ENCODE peak calls at places on chromosomes 4 and X, in four cellular contexts. J is HepG2, C is A673, K is endothelial cell of umbilical vein. N is an unnamed sample.
A peak's percentile ranks its signal among the peaks of the same experiment; 100 is the strongest.

GRCh38 chr4:41881931-41882621 is 53.2 kb upstream of the TMEM33 start:
- DNase-seq in J (no peak), C (no peak), K (no peak), N (peak; percentile 71)

GRCh38 chrX:47587091-47587891 is 5.1 kb downstream of the TIMP1 start:
- DNase-seq in K (no peak), J (no peak), C (no peak), N (no peak)

GRCh38 chrX:46180258-46180687 is 364.9 kb downstream of the ZNF674 start:
- DNase-seq in J (peak; percentile 2), K (no peak), C (peak; percentile 88), N (no peak)

GRCh38 chr4:59540311-59540710 is 1659.8 kb upstream of the ADGRL3 start:
- DNase-seq in C (no peak), J (peak; percentile 3), K (no peak), N (no peak)

GRCh38 chrX:10296581-10296980 is 139.8 kb downstream of the CLCN4 start:
- DNase-seq in C (no peak), K (no peak), J (no peak), N (no peak)

GRCh38 chr4:187268940-187269339 is 545.3 kb upstream of the FAT1 start:
- DNase-seq in K (no peak), J (peak; percentile 16), C (no peak), N (no peak)

GRCh38 chrX:14923761-14924160 is 50.5 kb downstream of the MOSPD2 start:
- DNase-seq in J (no peak), K (no peak), C (no peak), N (no peak)

GRCh38 chr4:144178414-144178813 is 37.9 kb upstream of the GYPA start:
- DNase-seq in K (peak; percentile 27), J (no peak), C (no peak), N (peak; percentile 57)

GRCh38 chr4:85166318-85166717 is 199.8 kb upstream of the WDFY3 start:
- DNase-seq in J (no peak), C (no peak), K (no peak), N (no peak)

GRCh38 chrX:79176028-79176427 is 31.5 kb downstream of the GPR174 start:
- DNase-seq in J (no peak), C (no peak), K (no peak), N (no peak)

GRCh38 chr4:83282049-83282535 is 2.5 kb downstream of the COQ2 start:
- DNase-seq in C (peak; percentile 67), K (peak; percentile 79), J (peak; percentile 53), N (peak; percentile 64)

GRCh38 chrX:5051831-5052491 is 1176.7 kb downstream of the NLGN4X start:
- DNase-seq in C (peak; percentile 59), J (no peak), K (no peak), N (no peak)

GRCh38 chrX:99761731-99762130 is 648.3 kb downstream of the PCDH19 start:
- DNase-seq in C (no peak), J (no peak), K (no peak), N (no peak)

GRCh38 chr4:10117424-10118354 is 1.1 kb upstream of the WDR1 start:
- DNase-seq in K (peak; percentile 58), C (no peak), J (no peak), N (peak; percentile 51)

GRCh38 chrX:49838374-49838773 is 9.3 kb downstream of the PAGE4 start:
- DNase-seq in K (peak; percentile 12), C (peak; percentile 33), J (peak; percentile 37), N (peak; percentile 51)

GRCh38 chrX:10254746-10255145 is 98.0 kb downstream of the CLCN4 start:
- DNase-seq in J (peak; percentile 2), C (no peak), K (peak; percentile 3), N (peak; percentile 1)

GRCh38 chr4:152165851-152166250 is 370.0 kb downstream of the FBXW7 start:
- DNase-seq in C (no peak), K (no peak), J (no peak), N (no peak)

GRCh38 chrX:87663421-87663820 is 145.8 kb downstream of the KLHL4 start:
- DNase-seq in J (no peak), K (peak; percentile 33), C (no peak), N (no peak)

GRCh38 chr4:82905205-82905604 is 4.7 kb downstream of the THAP9 start:
- DNase-seq in C (no peak), K (peak; percentile 58), J (no peak), N (no peak)

GRCh38 chr4:8255698-8256441 is 13.7 kb upstream of the HTRA3 start:
- DNase-seq in J (no peak), K (no peak), C (no peak), N (no peak)

GRCh38 chr4:121454251-121454979 is 73.6 kb upstream of the QRFPR start:
- DNase-seq in K (no peak), J (no peak), C (no peak), N (peak; percentile 37)

GRCh38 chr4:127732623-127733199 is 2.5 kb downstream of the SLC25A31 start:
- DNase-seq in K (peak; percentile 59), J (peak; percentile 35), C (peak; percentile 65), N (peak; percentile 68)

GRCh38 chr4:14749910-14750309 is 252.4 kb upstream of the CPEB2 start:
- DNase-seq in C (peak; percentile 55), J (no peak), K (no peak), N (peak; percentile 30)

GRCh38 chr4:152663203-152664066 is 16.4 kb downstream of the TMEM154 start:
- DNase-seq in J (no peak), C (no peak), K (no peak), N (no peak)

GRCh38 chr4:84215218-84215617 is 283.9 kb downstream of the NKX6-1 start:
- DNase-seq in C (no peak), K (no peak), J (no peak), N (no peak)

GRCh38 chrX:68832516-68833447 is 4.0 kb downstream of the EFNB1 start:
- DNase-seq in K (no peak), C (no peak), J (no peak), N (peak; percentile 25)

GRCh38 chrX:1598021-1598875 is 6.8 kb downstream of the AKAP17A start:
- DNase-seq in J (no peak), C (no peak), K (no peak), N (no peak)

GRCh38 chr4:128060130-128060619 is 937 bp upstream of the LARP1B start:
- DNase-seq in K (peak; percentile 39), J (no peak), C (peak; percentile 30), N (no peak)

GRCh38 chr4:22474636-22475310 is 41.1 kb downstream of the ADGRA3 start:
- DNase-seq in K (peak; percentile 52), J (peak; percentile 84), C (peak; percentile 38), N (no peak)

GRCh38 chr4:119739796-119740195 is 111.2 kb upstream of the PDE5A start:
- DNase-seq in K (no peak), J (no peak), C (no peak), N (no peak)

GRCh38 chr4:20394471-20394870 is 142.8 kb downstream of the SLIT2 start:
- DNase-seq in J (no peak), K (no peak), C (no peak), N (no peak)

GRCh38 chrX:13689519-13690211 is 737 bp downstream of the RAB9A start:
- DNase-seq in C (peak; percentile 21), K (peak; percentile 52), J (no peak), N (peak; percentile 19)

GRCh38 chr4:159238631-159239030 is 135.8 kb downstream of the RAPGEF2 start:
- DNase-seq in K (peak; percentile 67), J (no peak), C (peak; percentile 21), N (no peak)
- H3K4me1 ChIP-seq in K (peaks cover 11% of the 10 kb centered on the region), J (peaks cover 10% of the 10 kb centered on the region), C (peaks cover 11% of the 10 kb centered on the region), N (no peaks in the 10 kb centered on the region)

GRCh38 chr4:55125087-55125721 is at the start of gene KDR:
- DNase-seq in K (peak; percentile 68), J (no peak), C (peak; percentile 30), N (peak; percentile 90)
- TF ChIP-seq EZH2 in K (no peak), J (no peak), C (no peak), N (no peak)

DNA sequence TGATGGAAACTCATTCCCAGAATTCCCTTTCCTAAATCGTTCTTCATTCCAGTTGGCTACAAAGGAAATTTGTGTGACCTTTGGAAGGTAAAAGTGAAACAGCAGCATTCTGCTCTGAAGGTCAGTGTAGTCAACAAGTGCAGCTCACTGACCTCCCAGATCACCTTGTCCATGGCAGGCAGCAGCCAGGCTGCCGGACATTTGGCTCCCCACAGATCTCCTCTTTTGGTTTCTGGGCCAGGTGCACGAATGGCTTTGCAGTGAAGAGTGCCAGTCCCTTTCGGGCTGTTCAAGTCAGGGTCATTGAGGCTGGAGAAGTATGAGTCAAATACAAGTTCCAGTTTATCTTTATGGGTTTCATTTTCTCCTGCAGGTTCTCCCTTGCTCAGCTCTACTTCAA is 14.3 kb downstream of the GPRIN3 start:
- DNase-seq in J (no peak), K (no peak), C (no peak), N (no peak)
- H3K4me1 ChIP-seq in J (peaks cover 7% of the 10 kb centered on the region), K (peaks cover 4% of the 10 kb centered on the region), C (no peaks in the 10 kb centered on the region), N (no peaks in the 10 kb centered on the region)

GRCh38 chr4:168564024-168564423 is 67.2 kb downstream of the PALLD start:
- DNase-seq in J (no peak), C (no peak), K (no peak), N (no peak)

GRCh38 chr4:168560835-168561210 is 64.0 kb downstream of the PALLD start:
- DNase-seq in K (peak; percentile 68), C (no peak), J (no peak), N (no peak)

GRCh38 chr4:168558587-168558986 is 61.7 kb downstream of the PALLD start:
- DNase-seq in J (no peak), C (peak; percentile 34), K (peak; percentile 95), N (peak; percentile 62)

GRCh38 chr4:168560184-168560834 is 63.5 kb downstream of the PALLD start:
- DNase-seq in K (peak; percentile 59), J (no peak), C (peak; percentile 36), N (no peak)

GRCh38 chr4:168562021-168562691 is 65.3 kb downstream of the PALLD start:
- DNase-seq in J (no peak), K (peak; percentile 63), C (peak; percentile 52), N (no peak)
- TF ChIP-seq EZH2 in J (no peak), K (no peak), C (no peak), N (no peak)

DNA sequence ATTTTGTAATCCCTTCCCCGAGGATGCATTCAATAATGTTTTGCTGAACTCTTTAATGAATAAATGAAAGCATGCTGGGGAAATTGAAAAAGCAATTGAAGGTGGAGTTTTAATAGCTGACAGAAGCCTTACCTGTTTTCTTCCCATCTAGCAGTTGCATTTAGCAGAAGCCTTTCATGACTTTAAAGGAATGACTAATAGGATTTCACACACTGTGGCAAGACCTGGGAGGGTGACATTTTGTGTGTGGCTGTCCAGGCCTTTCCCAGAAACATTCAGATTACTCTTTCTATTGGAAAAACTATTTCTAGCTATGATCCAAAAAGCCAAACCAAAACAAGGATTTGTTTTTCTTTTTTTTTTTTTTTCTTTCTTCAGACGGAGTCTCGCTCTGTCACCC is 45.2 kb downstream of the DTHD1 start:
- DNase-seq in C (no peak), J (no peak), K (no peak), N (no peak)
- H3K4me1 ChIP-seq in C (no peaks in the 10 kb centered on the region), J (no peaks in the 10 kb centered on the region), K (no peaks in the 10 kb centered on the region), N (no peaks in the 10 kb centered on the region)